ENCODE peak calls at places on chromosomes 6 and 20, in five cellular contexts. Z is fibroblast of mammary gland, W is esophagus squamous epithelium, A is IMR-90, L is upper lobe of right lung. Y is an unnamed sample.

GRCh38 chr6:1950631-1951030 is 294.8 kb downstream of the GMDS start:
- DNase-seq in A (no peak), L (no peak), Z (no peak), W (no peak), Y (no peak)

GRCh38 chr6:42338573-42339218 is 113.0 kb downstream of the TRERF1 start:
- DNase-seq in L (no peak), Z (peak; percentile 100), W (no peak), A (peak; percentile 99), Y (no peak)

GRCh38 chr6:83514877-83515466 is 2.6 kb downstream of the PRSS35 start:
- DNase-seq in A (peak; percentile 80), L (no peak), W (no peak), Z (peak; percentile 76), Y (no peak)

GRCh38 chr6:99016355-99016754 is 68.6 kb upstream of the FBXL4 start:
- DNase-seq in A (peak; percentile 67), W (no peak), L (no peak), Z (peak; percentile 61), Y (no peak)

GRCh38 chr6:139311826-139312225 is 20.0 kb upstream of the TXLNB start:
- DNase-seq in A (peak; percentile 27), Z (peak; percentile 58), W (no peak), L (no peak), Y (no peak)

GRCh38 chr20:59770270-59770669 is 163.2 kb downstream of the SYCP2 start:
- DNase-seq in W (no peak), L (no peak), A (no peak), Z (no peak), Y (no peak)

GRCh38 chr6:2259002-2259494 is 13.6 kb upstream of the GMDS start:
- DNase-seq in L (no peak), A (no peak), Z (no peak), W (no peak), Y (no peak)

GRCh38 chr20:2734899-2735298 is 42.3 kb downstream of the EBF4 start:
- DNase-seq in A (no peak), Z (no peak), W (no peak), L (no peak), Y (no peak)

GRCh38 chr20:46933150-46933549 is 38.5 kb downstream of the EYA2 start:
- DNase-seq in L (no peak), W (no peak), Z (no peak), A (no peak), Y (no peak)

GRCh38 chr6:73309784-73310502 is 44.1 kb downstream of the DPPA5 start:
- DNase-seq in A (peak; percentile 52), L (peak; percentile 84), W (no peak), Z (peak; percentile 55), Y (no peak)

GRCh38 chr6:47202638-47203037 is 107.1 kb downstream of the TNFRSF21 start:
- DNase-seq in A (no peak), L (no peak), Z (no peak), W (no peak), Y (no peak)

GRCh38 chr6:109303149-109303548 is 79.1 kb downstream of the CD164 start:
- DNase-seq in L (no peak), W (no peak), A (no peak), Z (no peak), Y (no peak)

GRCh38 chr20:58649288-58650180 is 1.5 kb upstream of the STX16 start:
- DNase-seq in W (no peak), L (peak; percentile 73), A (no peak), Z (no peak), Y (no peak)

GRCh38 chr6:27296106-27296783 is 15.8 kb downstream of the POM121L2 start:
- DNase-seq in W (no peak), L (no peak), Z (peak; percentile 47), A (peak; percentile 41), Y (no peak)

GRCh38 chr20:50308513-50309279 is 118.1 kb downstream of the CEBPB start:
- DNase-seq in Z (peak; percentile 99), A (peak; percentile 100), L (peak; percentile 91), W (peak; percentile 67), Y (peak; percentile 91)

GRCh38 chr6:137094411-137095008 is 49.7 kb upstream of the IL20RA start:
- DNase-seq in L (no peak), A (peak; percentile 67), W (no peak), Z (peak; percentile 91), Y (peak; percentile 5)
- H3K4me3 ChIP-seq in L (no peak overlapping the region), A (no peak overlapping the region), W (no peak overlapping the region), Z (no peak overlapping the region), Y (no peak overlapping the region)

DNA sequence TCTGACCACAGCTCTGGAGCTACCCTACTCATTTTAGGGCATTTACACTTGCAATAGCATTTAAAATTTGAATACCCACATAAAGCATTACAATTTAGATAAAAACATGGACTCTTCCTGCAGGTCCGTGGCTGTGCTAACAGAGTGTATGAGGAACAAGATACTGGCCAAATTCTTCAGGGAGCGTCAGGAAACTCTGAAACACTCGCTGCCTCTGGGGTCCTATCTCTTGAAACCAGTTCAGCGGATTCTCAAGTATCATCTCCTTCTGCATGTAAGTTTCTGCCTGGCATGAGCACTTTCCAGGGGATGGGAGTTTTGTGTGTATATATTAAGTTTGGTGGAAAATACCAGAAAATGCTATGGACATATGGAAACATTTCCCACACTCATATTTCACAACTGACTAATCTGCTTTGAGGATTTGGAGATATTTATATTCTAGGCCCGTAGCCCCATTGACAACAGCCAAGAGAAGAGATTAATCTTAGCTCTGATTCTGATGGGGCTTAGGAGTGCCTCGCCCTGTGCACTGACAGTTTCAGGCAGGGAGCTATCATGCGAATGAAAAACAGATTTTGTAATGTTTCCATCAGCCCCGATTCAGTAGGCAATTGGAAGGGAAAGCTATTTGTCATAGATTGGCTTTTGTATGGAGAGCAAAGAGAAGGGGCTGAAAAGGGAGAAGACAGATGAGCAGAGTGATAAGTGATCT is 64.7 kb upstream of the MTHFD1L start:
- DNase-seq in L (no peak), Z (no peak), A (peak; percentile 26), W (no peak), Y (no peak)
- H3K4me3 ChIP-seq in L (no peak overlapping the region), Z (no peak overlapping the region), A (no peak overlapping the region), W (no peak overlapping the region), Y (no peak overlapping the region)

DNA sequence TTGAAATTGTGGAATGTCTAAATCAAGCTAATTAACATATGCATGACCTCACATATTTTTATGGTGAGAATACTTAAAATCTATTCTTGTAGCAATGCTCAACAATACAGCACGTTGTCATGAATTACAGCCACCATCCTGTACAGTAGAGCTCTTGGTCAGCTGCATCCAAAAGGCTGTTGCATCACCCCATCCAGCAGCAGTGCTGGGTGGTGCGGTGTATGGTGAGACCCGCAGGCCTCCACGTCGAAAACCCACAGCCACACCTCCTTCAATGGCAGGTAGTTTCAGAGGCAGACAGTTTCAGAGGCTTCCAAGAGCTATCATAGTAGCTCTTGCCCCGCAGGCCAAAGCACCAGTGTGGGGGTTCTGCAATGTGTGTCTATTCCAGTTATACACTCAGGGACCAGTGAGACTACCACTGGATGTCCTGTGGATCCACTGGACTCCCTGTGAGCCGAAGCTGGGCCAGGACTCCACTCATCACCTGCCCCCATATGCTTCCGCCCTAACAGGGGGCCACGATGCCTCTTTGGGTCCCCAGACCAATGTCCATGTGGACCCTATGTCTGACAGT is 23.4 kb downstream of the PACSIN1 start:
- DNase-seq in A (no peak), W (no peak), L (peak; percentile 35), Z (no peak), Y (no peak)
- H3K4me3 ChIP-seq in A (no peak overlapping the region), W (no peak overlapping the region), L (no peak overlapping the region), Z (no peak overlapping the region), Y (no peak overlapping the region)

GRCh38 chr6:167350322-167350721 is 25.4 kb downstream of the TTLL2 start:
- DNase-seq in W (no peak), Z (no peak), L (no peak), A (no peak), Y (no peak)

GRCh38 chr6:167349816-167350215 is 24.9 kb downstream of the TTLL2 start:
- DNase-seq in Z (no peak), L (no peak), A (no peak), W (no peak), Y (no peak)

GRCh38 chr6:167345960-167346359 is 21.1 kb downstream of the TTLL2 start:
- DNase-seq in L (no peak), Z (no peak), A (no peak), W (no peak), Y (no peak)

GRCh38 chr6:167350731-167351655 is 26.1 kb downstream of the TTLL2 start:
- DNase-seq in A (no peak), Z (peak; percentile 49), L (peak; percentile 86), W (peak; percentile 7), Y (no peak)

DNA sequence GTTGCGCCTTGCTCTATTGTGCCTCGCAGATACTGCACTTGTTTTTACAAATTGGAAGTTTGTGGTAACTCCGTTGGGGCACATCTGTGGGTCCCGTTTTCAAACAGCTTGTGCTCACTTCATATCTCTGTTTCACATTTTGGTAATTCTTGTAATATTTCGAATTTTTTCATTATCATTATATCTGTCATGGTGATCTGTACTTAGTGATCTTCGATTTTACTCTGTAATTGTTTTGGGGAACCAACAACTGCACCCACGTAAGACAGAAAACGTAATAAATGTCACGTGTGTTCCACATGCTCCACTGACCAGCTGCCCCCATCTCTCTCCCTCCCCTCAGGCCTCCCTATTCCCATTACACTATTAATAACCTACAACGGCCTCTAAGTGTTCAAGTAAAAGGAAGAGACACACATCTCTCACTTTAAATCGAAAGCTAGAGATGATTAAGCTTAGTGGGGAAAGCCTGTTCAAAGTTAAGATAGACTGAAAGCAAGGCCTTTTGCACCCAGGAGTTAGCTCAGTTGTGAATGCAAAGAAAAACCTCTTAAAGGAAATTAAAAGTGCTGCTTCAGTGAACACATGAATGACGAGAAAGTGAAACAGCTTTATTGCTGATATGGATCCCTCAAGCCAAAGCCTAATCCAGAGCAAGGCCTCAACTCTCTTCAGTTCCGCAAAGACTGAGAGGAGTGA is 26.9 kb downstream of the TTLL2 start:
- DNase-seq in L (no peak), W (no peak), A (no peak), Z (no peak), Y (no peak)
- H3K4me3 ChIP-seq in L (peak overlapping the region; percentile 52), W (peak overlapping the region; percentile 67), A (no peak overlapping the region), Z (no peak overlapping the region), Y (peak overlapping the region; percentile 65)